ENCODE peak calls at places on chromosomes 2 and 18, in six cellular contexts. One of them, this sample, is unnamed.

GRCh38 chr2:43136862-43137261 is 89.5 kb downstream of the ZFP36L2 start:
- DNase-seq in HepG2: no peak
- DNase-seq in K562: no peak
- DNase-seq in H1: no peak
- DNase-seq in GM12878: no peak
- DNase-seq in A549: no peak
- DNase-seq in this sample: no peak

GRCh38 chr2:134253117-134253704 is 661 bp upstream of the MGAT5 start:
- DNase-seq in A549: no peak
- DNase-seq in H1: no peak
- DNase-seq in K562: no peak
- DNase-seq in GM12878: peak; percentile 88
- DNase-seq in HepG2: no peak
- DNase-seq in this sample: no peak

GRCh38 chr2:37746883-37747282 is 75.4 kb upstream of the CDC42EP3 start:
- DNase-seq in K562: no peak
- DNase-seq in A549: no peak
- DNase-seq in GM12878: no peak
- DNase-seq in H1: no peak
- DNase-seq in HepG2: no peak
- DNase-seq in this sample: no peak

GRCh38 chr2:169891593-169892298 is 64.5 kb downstream of the UBR3 start:
- DNase-seq in GM12878: no peak
- DNase-seq in HepG2: peak; percentile 39
- DNase-seq in A549: peak; percentile 72
- DNase-seq in H1: no peak
- DNase-seq in K562: no peak
- DNase-seq in this sample: peak; percentile 80

GRCh38 chr2:120779781-120780283 is 44.2 kb downstream of the GLI2 start:
- DNase-seq in HepG2: no peak
- DNase-seq in H1: no peak
- DNase-seq in GM12878: no peak
- DNase-seq in A549: peak; percentile 46
- DNase-seq in K562: no peak
- DNase-seq in this sample: peak; percentile 93

GRCh38 chr2:142041105-142041504 is 89.7 kb downstream of the LRP1B start:
- DNase-seq in K562: no peak
- DNase-seq in H1: no peak
- DNase-seq in HepG2: no peak
- DNase-seq in GM12878: no peak
- DNase-seq in A549: no peak
- DNase-seq in this sample: no peak

GRCh38 chr2:198127627-198128026 is 323.2 kb downstream of the PLCL1 start:
- DNase-seq in K562: peak; percentile 53
- DNase-seq in HepG2: peak; percentile 56
- DNase-seq in GM12878: peak; percentile 32
- DNase-seq in A549: peak; percentile 67
- DNase-seq in H1: no peak
- DNase-seq in this sample: peak; percentile 71

GRCh38 chr2:80887923-80888322 is 583.4 kb upstream of the LRRTM1 start:
- DNase-seq in K562: no peak
- DNase-seq in A549: no peak
- DNase-seq in GM12878: no peak
- DNase-seq in H1: no peak
- DNase-seq in HepG2: no peak
- DNase-seq in this sample: no peak

GRCh38 chr2:190655113-190655512 is 6.2 kb downstream of the NAB1 start:
- DNase-seq in GM12878: no peak
- DNase-seq in A549: no peak
- DNase-seq in H1: no peak
- DNase-seq in HepG2: no peak
- DNase-seq in K562: no peak
- DNase-seq in this sample: no peak
- TF ChIP-seq RFX5 in GM12878: no peak
- TF ChIP-seq RFX5 in A549: no peak
- TF ChIP-seq RFX5 in H1: no peak
- TF ChIP-seq RFX5 in HepG2: no peak
- TF ChIP-seq RFX5 in K562: no peak
- TF ChIP-seq RFX5 in this sample: no peak

GRCh38 chr2:74639550-74639949 is 8.6 kb downstream of the M1AP start:
- DNase-seq in HepG2: no peak
- DNase-seq in K562: no peak
- DNase-seq in A549: no peak
- DNase-seq in H1: no peak
- DNase-seq in GM12878: no peak
- DNase-seq in this sample: no peak
- TF ChIP-seq CEBPB in HepG2: no peak
- TF ChIP-seq CEBPB in K562: no peak
- TF ChIP-seq CEBPB in A549: no peak
- TF ChIP-seq CEBPB in H1: no peak
- TF ChIP-seq CEBPB in GM12878: no peak
- TF ChIP-seq CEBPB in this sample: no peak

GRCh38 chr2:234322766-234323465 is 174.0 kb downstream of the ARL4C start:
- DNase-seq in K562: no peak
- DNase-seq in GM12878: no peak
- DNase-seq in A549: no peak
- DNase-seq in HepG2: no peak
- DNase-seq in H1: no peak
- DNase-seq in this sample: no peak
- TF ChIP-seq RFX5 in K562: no peak
- TF ChIP-seq RFX5 in GM12878: no peak
- TF ChIP-seq RFX5 in A549: no peak
- TF ChIP-seq RFX5 in HepG2: no peak
- TF ChIP-seq RFX5 in H1: no peak
- TF ChIP-seq RFX5 in this sample: no peak

GRCh38 chr2:10541081-10541480 is 93.0 kb upstream of the ODC1 start:
- DNase-seq in K562: no peak
- DNase-seq in A549: no peak
- DNase-seq in H1: no peak
- DNase-seq in HepG2: no peak
- DNase-seq in GM12878: no peak
- DNase-seq in this sample: no peak

GRCh38 chr2:10537522-10538195 is 89.5 kb upstream of the ODC1 start:
- DNase-seq in HepG2: no peak
- DNase-seq in H1: no peak
- DNase-seq in A549: no peak
- DNase-seq in K562: no peak
- DNase-seq in GM12878: no peak
- DNase-seq in this sample: no peak

GRCh38 chr2:10536569-10537133 is 88.5 kb upstream of the ODC1 start:
- DNase-seq in A549: peak; percentile 75
- DNase-seq in GM12878: no peak
- DNase-seq in K562: no peak
- DNase-seq in H1: no peak
- DNase-seq in HepG2: no peak
- DNase-seq in this sample: no peak

GRCh38 chr2:10535703-10536102 is 87.6 kb upstream of the ODC1 start:
- DNase-seq in HepG2: no peak
- DNase-seq in A549: peak; percentile 55
- DNase-seq in K562: no peak
- DNase-seq in GM12878: no peak
- DNase-seq in H1: no peak
- DNase-seq in this sample: no peak

GRCh38 chr2:10538224-10538894 is 90.2 kb upstream of the ODC1 start:
- DNase-seq in K562: no peak
- DNase-seq in H1: no peak
- DNase-seq in GM12878: no peak
- DNase-seq in A549: peak; percentile 60
- DNase-seq in HepG2: no peak
- DNase-seq in this sample: peak; percentile 78
- TF ChIP-seq CEBPB in K562: no peak
- TF ChIP-seq CEBPB in H1: no peak
- TF ChIP-seq CEBPB in GM12878: no peak
- TF ChIP-seq CEBPB in A549: no peak
- TF ChIP-seq CEBPB in HepG2: no peak
- TF ChIP-seq CEBPB in this sample: peak; percentile 11

DNA sequence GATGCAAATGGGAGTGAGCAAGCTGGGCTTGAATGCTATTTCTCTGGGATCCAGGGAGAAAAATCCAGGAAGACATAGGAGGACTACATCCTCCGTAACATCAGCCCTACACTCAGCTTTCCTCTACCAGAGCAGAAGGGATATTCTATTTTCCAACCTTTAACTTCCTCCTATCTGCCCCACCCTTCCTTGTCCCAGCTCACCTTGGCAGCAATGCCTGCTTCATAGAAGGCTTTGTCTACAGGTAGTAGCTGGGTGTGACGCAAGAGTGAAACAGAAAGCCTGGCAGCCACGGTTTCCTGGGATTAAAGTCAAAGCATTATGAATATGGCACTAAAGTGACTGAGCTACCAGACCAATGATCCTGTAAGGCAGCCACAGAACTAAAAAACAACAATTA is 3.9 kb downstream of the KRTCAP3 start:
- DNase-seq in GM12878: no peak
- DNase-seq in H1: no peak
- DNase-seq in HepG2: peak; percentile 33
- DNase-seq in A549: no peak
- DNase-seq in K562: no peak
- DNase-seq in this sample: no peak
- TF ChIP-seq RFX5 in GM12878: no peak
- TF ChIP-seq RFX5 in H1: no peak
- TF ChIP-seq RFX5 in HepG2: no peak
- TF ChIP-seq RFX5 in A549: no peak
- TF ChIP-seq RFX5 in K562: no peak
- TF ChIP-seq RFX5 in this sample: no peak

GRCh38 chr2:231334981-231335380 is 60.5 kb upstream of the B3GNT7 start:
- DNase-seq in H1: no peak
- DNase-seq in HepG2: no peak
- DNase-seq in A549: no peak
- DNase-seq in GM12878: no peak
- DNase-seq in K562: no peak
- DNase-seq in this sample: no peak
- TF ChIP-seq CEBPB in H1: no peak
- TF ChIP-seq CEBPB in HepG2: no peak
- TF ChIP-seq CEBPB in A549: no peak
- TF ChIP-seq CEBPB in GM12878: no peak
- TF ChIP-seq CEBPB in K562: no peak
- TF ChIP-seq CEBPB in this sample: no peak

GRCh38 chr18:26489881-26490280 is 58.5 kb downstream of the KCTD1 start:
- DNase-seq in HepG2: no peak
- DNase-seq in K562: no peak
- DNase-seq in H1: no peak
- DNase-seq in GM12878: no peak
- DNase-seq in A549: no peak
- DNase-seq in this sample: peak; percentile 19
- TF ChIP-seq RFX5 in HepG2: no peak
- TF ChIP-seq RFX5 in K562: no peak
- TF ChIP-seq RFX5 in H1: no peak
- TF ChIP-seq RFX5 in GM12878: no peak
- TF ChIP-seq RFX5 in A549: no peak
- TF ChIP-seq RFX5 in this sample: no peak

GRCh38 chr18:28159055-28159454 is 17.9 kb downstream of the CDH2 start:
- DNase-seq in GM12878: no peak
- DNase-seq in H1: no peak
- DNase-seq in A549: no peak
- DNase-seq in HepG2: no peak
- DNase-seq in K562: no peak
- DNase-seq in this sample: no peak
- TF ChIP-seq CEBPB in GM12878: no peak
- TF ChIP-seq CEBPB in H1: no peak
- TF ChIP-seq CEBPB in A549: no peak
- TF ChIP-seq CEBPB in HepG2: no peak
- TF ChIP-seq CEBPB in K562: no peak
- TF ChIP-seq CEBPB in this sample: no peak

DNA sequence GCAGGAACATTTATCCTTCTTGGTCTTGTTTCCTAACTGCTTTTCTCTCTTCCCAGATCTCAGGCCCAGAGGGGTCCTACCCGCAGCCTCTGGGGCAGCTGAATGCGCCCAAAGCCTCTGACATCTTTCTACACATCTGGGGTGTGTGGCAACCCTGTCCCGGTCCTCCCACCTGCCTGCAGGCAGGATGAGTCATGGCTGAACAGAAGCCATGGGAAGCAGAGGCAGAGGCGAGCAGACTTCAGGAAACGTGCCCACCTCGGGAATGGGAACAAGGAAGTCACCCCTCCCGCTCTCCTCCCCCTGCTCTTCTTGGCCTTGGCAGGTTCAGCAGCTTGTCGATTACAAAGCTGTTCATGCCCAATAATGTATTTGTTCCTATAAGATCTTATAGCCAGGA is 10.6 kb upstream of the KCNF1 start:
- DNase-seq in GM12878: no peak
- DNase-seq in K562: no peak
- DNase-seq in HepG2: no peak
- DNase-seq in H1: no peak
- DNase-seq in A549: peak; percentile 73
- DNase-seq in this sample: peak; percentile 45
- TF ChIP-seq RFX5 in GM12878: no peak
- TF ChIP-seq RFX5 in K562: no peak
- TF ChIP-seq RFX5 in HepG2: no peak
- TF ChIP-seq RFX5 in H1: no peak
- TF ChIP-seq RFX5 in A549: no peak
- TF ChIP-seq RFX5 in this sample: no peak

DNA sequence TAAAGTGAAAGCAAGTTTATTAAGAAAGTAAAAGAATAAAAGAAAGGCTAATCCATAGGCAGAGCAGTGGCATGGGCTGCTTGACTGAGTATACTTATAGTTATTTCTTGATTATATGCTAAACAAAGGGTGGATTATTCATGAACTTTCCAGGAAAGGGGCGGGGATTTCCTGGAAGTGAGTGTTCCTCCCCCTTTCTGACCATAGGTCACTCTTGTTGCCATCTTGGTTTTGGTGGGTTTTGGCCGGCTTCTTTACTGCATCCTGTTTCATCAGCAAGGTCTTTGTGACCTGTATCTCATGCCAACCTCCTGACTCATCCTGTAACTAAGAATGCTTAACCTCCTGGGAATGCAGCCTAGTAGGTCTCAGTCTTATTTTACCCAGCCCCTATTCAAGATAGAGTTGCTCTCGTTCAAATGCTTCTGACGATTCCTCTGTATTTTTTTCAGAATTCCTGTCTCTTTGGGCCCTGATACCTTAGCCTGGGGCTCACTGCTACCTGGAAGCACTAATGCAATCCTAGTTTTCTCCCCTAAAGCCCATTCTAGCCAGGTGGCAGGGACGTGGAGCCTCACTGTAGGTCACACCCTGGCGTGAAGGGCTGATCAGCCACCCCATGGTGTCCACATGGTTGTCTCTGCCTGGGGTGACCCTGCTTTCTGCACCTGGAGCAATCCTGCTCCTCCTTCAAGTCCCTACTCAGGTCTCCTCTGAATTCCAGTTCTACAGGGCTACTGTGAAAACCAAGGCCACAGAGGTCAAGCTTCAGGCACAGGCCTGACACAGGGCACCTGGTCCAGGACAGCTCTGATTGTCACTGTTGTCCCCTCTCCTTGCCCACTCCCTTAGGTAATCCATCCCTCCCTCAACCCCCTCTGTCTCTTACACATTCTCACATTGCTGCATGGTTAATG is 6.0 kb upstream of the SLC35F6 start:
- DNase-seq in K562: no peak
- DNase-seq in GM12878: peak; percentile 73
- DNase-seq in HepG2: peak; percentile 92
- DNase-seq in A549: peak; percentile 98
- DNase-seq in H1: no peak
- DNase-seq in this sample: peak; percentile 99
- TF ChIP-seq CEBPB in K562: peak; percentile 64
- TF ChIP-seq CEBPB in GM12878: no peak
- TF ChIP-seq CEBPB in HepG2: peak; percentile 69
- TF ChIP-seq CEBPB in A549: peak; percentile 65
- TF ChIP-seq CEBPB in H1: peak; percentile 66
- TF ChIP-seq CEBPB in this sample: peak; percentile 90